ENCODE peak calls at places on chromosomes 4 and X, in eight cellular contexts. T is body of pancreas, W is endothelial cell, L is NCI-H1105, I is cardiac muscle cell, U is mammary epithelial cell, G is hippocampal formation, V is GM23248. J is an unnamed sample.

GRCh38 chrX:31280580-31280979 is 208.7 kb upstream of the FTHL17 start:
- DNase-seq in I (no peak), W (no peak), G (no peak), T (no peak), U (no peak), V (no peak), L (no peak), J (no peak)

GRCh38 chrX:19091596-19091995 is 30.7 kb downstream of the ADGRG2 start:
- DNase-seq in U (no peak), V (no peak), T (no peak), G (no peak), I (no peak), W (no peak), L (no peak), J (no peak)

GRCh38 chr4:85925071-85925470 is 434.8 kb downstream of the MAPK10 start:
- DNase-seq in G (no peak), U (no peak), T (no peak), W (no peak), V (no peak), L (no peak), I (no peak), J (no peak)

GRCh38 chr4:153916273-153916755 is 127.4 kb upstream of the SFRP2 start:
- DNase-seq in G (no peak), V (peak), T (no peak), U (no peak), L (no peak), W (no peak), I (no peak), J (no peak)

GRCh38 chrX:24969812-24970211 is 46.0 kb downstream of the ARX start:
- DNase-seq in T (no peak), L (no peak), V (no peak), U (no peak), W (no peak), G (no peak), I (no peak), J (no peak)

GRCh38 chr4:148108776-148109175 is 333.4 kb downstream of the NR3C2 start:
- DNase-seq in I (no peak), T (no peak), W (no peak), G (no peak), V (no peak), U (no peak), L (no peak), J (no peak)

GRCh38 chrX:47231167-47231566 is 1.6 kb upstream of the USP11 start:
- DNase-seq in I (no peak), L (no peak), U (peak), T (no peak), W (no peak), V (no peak), G (no peak), J (no peak)

GRCh38 chr4:169147217-169147616 is 123.5 kb downstream of the SH3RF1 start:
- DNase-seq in V (peak), I (no peak), W (no peak), U (peak), T (no peak), G (no peak), L (no peak), J (no peak)

GRCh38 chr4:5364406-5364805 is 313.1 kb downstream of the STK32B start:
- DNase-seq in G (no peak), I (no peak), W (no peak), L (no peak), T (no peak), V (no peak), U (no peak), J (no peak)

GRCh38 chr4:145177906-145178538 is 2.4 kb downstream of the OTUD4 start:
- DNase-seq in L (no peak), T (no peak), U (peak), W (no peak), G (peak), I (peak), V (peak), J (no peak)

GRCh38 chr4:183618681-183619080 is 40.3 kb downstream of the RWDD4 start:
- DNase-seq in L (no peak), G (no peak), U (no peak), I (no peak), W (no peak), V (peak), T (peak), J (no peak)

GRCh38 chr4:51999250-51999649 is 20.9 kb downstream of the LRRC66 start:
- DNase-seq in L (no peak), T (no peak), V (no peak), I (no peak), W (no peak), U (no peak), G (no peak), J (no peak)

GRCh38 chr4:152037435-152037834 is 276.6 kb upstream of the GATB start:
- DNase-seq in V (no peak), G (no peak), T (no peak), L (no peak), W (no peak), I (no peak), U (no peak), J (no peak)

GRCh38 chrX:106263817-106264216 is 95.7 kb downstream of the PWWP3B start:
- DNase-seq in V (no peak), G (no peak), L (no peak), W (no peak), T (no peak), U (peak), I (peak), J (no peak)

GRCh38 chr4:80362578-80363181 is 27.1 kb downstream of the CFAP299 start:
- DNase-seq in L (peak), V (peak), W (peak), G (peak), I (peak), T (no peak), U (peak), J (peak)

GRCh38 chr4:138916763-138917162 is 98.8 kb upstream of the NOCT start:
- DNase-seq in T (no peak), G (no peak), V (no peak), L (no peak), U (no peak), I (no peak), W (no peak), J (no peak)

GRCh38 chrX:110944323-110944761 is 148.7 kb upstream of the CHRDL1 start:
- DNase-seq in U (no peak), T (peak), G (no peak), V (no peak), W (peak), L (peak), I (no peak), J (peak)

GRCh38 chr4:123699823-123700822 is 303.5 kb downstream of the SPRY1 start:
- DNase-seq in W (no peak), V (peak), U (peak), L (no peak), G (peak), I (peak), T (no peak), J (no peak)

GRCh38 chrX:101078716-101079115 is at the start of gene TMEM35A:
- DNase-seq in W (peak), T (no peak), G (no peak), I (peak), U (no peak), L (no peak), V (peak), J (peak)

GRCh38 chr4:74598611-74599325 is 153.8 kb downstream of the AREG start:
- DNase-seq in T (no peak), L (no peak), G (no peak), U (no peak), I (peak), V (peak), W (no peak), J (no peak)

GRCh38 chrX:85326234-85327059 is 53.0 kb downstream of the POF1B start:
- DNase-seq in I (no peak), L (no peak), T (no peak), W (no peak), V (no peak), G (no peak), U (no peak), J (no peak)

J was measured in endodermal cell.